ENCODE peak calls at places on chromosomes 5 and 9, in ten cellular contexts. G, K, Z, J, E, T, A, V, N and O are unnamed samples.

GRCh38 chr5:61409568-61409967 is 77.5 kb downstream of the ZSWIM6 start:
- DNase-seq in N (peak), Z (peak), G (peak), E (no peak), K (no peak), V (peak), J (no peak), T (peak), A (peak), O (no peak)

GRCh38 chr9:101566904-101567724 is 27.7 kb downstream of the PPP3R2 start:
- DNase-seq in E (peak), K (no peak), N (peak), G (peak), A (peak), Z (peak), J (no peak), T (peak), V (peak), O (no peak)

GRCh38 chr9:120152295-120152694 is 427.7 kb downstream of the CDK5RAP2 start:
- DNase-seq in N (peak), E (no peak), G (no peak), Z (peak), K (no peak), T (no peak), A (peak), J (peak), V (no peak), O (no peak)

GRCh38 chr5:6439588-6440550 is 8.8 kb upstream of the UBE2QL1 start:
- DNase-seq in V (peak), N (no peak), G (no peak), A (peak), J (no peak), E (no peak), Z (no peak), T (no peak), K (no peak), O (no peak)

GRCh38 chr5:132961887-132962286 is 1.5 kb downstream of the AFF4 start:
- DNase-seq in J (no peak), K (no peak), E (no peak), V (peak), A (no peak), T (peak), G (peak), Z (no peak), N (peak), O (no peak)

GRCh38 chr5:134095293-134095692 is 19.2 kb upstream of the TCF7 start:
- DNase-seq in V (no peak), N (no peak), G (no peak), T (no peak), K (no peak), J (no peak), E (no peak), Z (no peak), A (no peak), O (no peak)

GRCh38 chr9:94289691-94290090 is 30.6 kb downstream of the ZNF169 start:
- DNase-seq in E (no peak), Z (no peak), J (no peak), A (no peak), G (no peak), T (no peak), V (no peak), K (no peak), N (no peak), O (no peak)

GRCh38 chr9:19649672-19650071 is 139.2 kb downstream of the SLC24A2 start:
- DNase-seq in G (no peak), A (no peak), N (no peak), T (no peak), E (no peak), J (no peak), K (no peak), V (no peak), Z (no peak), O (no peak)

GRCh38 chr9:117523531-117524153 is 108.8 kb upstream of the ASTN2 start:
- DNase-seq in T (no peak), N (no peak), E (no peak), G (no peak), J (no peak), K (no peak), V (no peak), A (no peak), Z (no peak), O (no peak)

GRCh38 chr5:55218966-55219365 is 8.1 kb downstream of the MCIDAS start:
- DNase-seq in G (no peak), K (no peak), Z (no peak), E (peak), V (no peak), T (no peak), J (no peak), N (no peak), A (peak), O (no peak)

GRCh38 chr9:22405869-22406659 is 40.6 kb upstream of the DMRTA1 start:
- DNase-seq in J (no peak), T (no peak), V (no peak), E (no peak), N (no peak), A (no peak), Z (no peak), G (no peak), K (no peak), O (no peak)

GRCh38 chr9:96856363-96857286 is 2.3 kb upstream of the ZNF782 start:
- DNase-seq in E (peak), K (no peak), V (peak), J (peak), T (peak), Z (peak), A (peak), G (peak), N (peak), O (no peak)

GRCh38 chr5:97752871-97753270 is 569.8 kb upstream of the RIOK2 start:
- DNase-seq in Z (no peak), J (no peak), E (no peak), V (peak), T (no peak), N (peak), G (no peak), K (no peak), A (no peak), O (no peak)

GRCh38 chr5:174601937-174602336 is 122.4 kb upstream of the MSX2 start:
- DNase-seq in E (no peak), A (peak), N (peak), V (no peak), J (no peak), T (no peak), G (no peak), K (no peak), Z (peak), O (no peak)

GRCh38 chr5:57551974-57552537 is 69.4 kb upstream of the ACTBL2 start:
- DNase-seq in T (peak), J (no peak), G (no peak), N (peak), A (no peak), E (no peak), K (no peak), Z (no peak), V (no peak), O (no peak)

GRCh38 chr9:130606887-130607582 is 27.7 kb downstream of the FUBP3 start:
- DNase-seq in T (peak), A (no peak), V (no peak), K (no peak), N (peak), J (no peak), Z (no peak), E (no peak), G (peak), O (no peak)

GRCh38 chr9:36781532-36781931 is 208.8 kb downstream of the MELK start:
- DNase-seq in Z (peak), N (peak), T (peak), V (no peak), G (peak), A (no peak), J (no peak), K (no peak), E (no peak), O (no peak)

GRCh38 chr9:88652876-88653275 is 117.9 kb downstream of the NXNL2 start:
- DNase-seq in N (peak), E (no peak), K (no peak), Z (no peak), V (peak), J (no peak), G (no peak), A (no peak), T (peak), O (no peak)

GRCh38 chr9:89522261-89522978 is 24.5 kb upstream of the SEMA4D start:
- DNase-seq in K (no peak), V (no peak), A (no peak), N (no peak), T (no peak), J (no peak), Z (no peak), G (no peak), E (no peak), O (no peak)

GRCh38 chr5:90133941-90134340 is 275.6 kb downstream of the CETN3 start:
- DNase-seq in G (no peak), V (no peak), T (peak), Z (no peak), E (no peak), K (no peak), A (no peak), N (peak), J (no peak), O (no peak)

DNA sequence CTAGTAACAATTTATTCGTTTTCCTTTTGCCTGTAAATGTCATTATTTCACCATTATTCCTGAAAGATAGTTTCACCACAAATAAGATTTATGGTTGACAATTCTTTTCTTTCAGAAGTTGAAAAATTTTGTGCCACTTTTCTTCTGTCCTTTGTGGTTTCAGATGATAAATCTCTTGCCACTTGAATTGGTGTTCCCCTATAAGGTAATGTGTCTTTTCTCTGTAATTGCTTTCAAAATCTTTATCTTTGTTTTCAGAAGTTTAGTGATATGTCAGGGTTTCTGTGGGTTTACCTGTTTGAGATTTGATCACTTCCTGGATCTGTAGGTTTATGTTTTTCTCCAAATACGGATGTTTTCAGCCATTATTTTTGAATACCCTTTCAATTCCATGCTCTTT is 14.6 kb downstream of the RASA1 start:
- DNase-seq in V (no peak), E (no peak), J (no peak), A (no peak), G (no peak), K (no peak), T (no peak), N (no peak), Z (no peak), O (no peak)
- H3K4me3 ChIP-seq in V (no peak), E (no peak), J (no peak), A (no peak), G (no peak), K (no peak), T (no peak), N (no peak), Z (no peak), O (no peak)

DNA sequence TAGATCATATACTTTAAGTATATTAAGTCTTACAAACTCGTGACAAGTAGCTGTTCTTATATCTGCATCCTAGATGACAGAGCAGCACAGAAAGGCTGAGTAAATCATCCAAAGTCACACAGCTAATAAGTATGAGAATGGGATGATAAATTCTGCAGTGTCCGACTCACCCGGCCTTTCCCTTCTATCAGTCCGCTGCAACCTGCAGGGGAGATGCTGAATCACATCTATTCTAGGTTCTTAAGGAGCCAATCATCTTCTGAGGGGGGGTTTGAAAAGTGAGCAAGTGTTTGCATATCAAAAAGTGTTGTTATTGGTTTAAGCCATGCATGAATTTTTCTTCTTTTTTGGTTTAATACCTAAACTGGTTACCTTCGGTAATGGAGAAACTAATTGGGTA is 38.9 kb downstream of the ADAMTS16 start:
- DNase-seq in A (peak), G (no peak), V (no peak), N (no peak), Z (peak), J (no peak), K (no peak), E (no peak), T (no peak), O (no peak)
- H3K4me3 ChIP-seq in A (no peak), G (no peak), V (no peak), N (no peak), Z (no peak), J (no peak), K (no peak), E (no peak), T (no peak), O (no peak)

GRCh38 chr5:149160291-149160787 is 19.0 kb downstream of the ABLIM3 start:
- DNase-seq in Z (no peak), E (no peak), G (no peak), V (no peak), A (no peak), N (no peak), T (no peak), K (no peak), J (no peak), O (no peak)
- H3K4me3 ChIP-seq in Z (no peak), E (no peak), G (no peak), V (no peak), A (no peak), N (no peak), T (no peak), K (no peak), J (no peak), O (no peak)

DNA sequence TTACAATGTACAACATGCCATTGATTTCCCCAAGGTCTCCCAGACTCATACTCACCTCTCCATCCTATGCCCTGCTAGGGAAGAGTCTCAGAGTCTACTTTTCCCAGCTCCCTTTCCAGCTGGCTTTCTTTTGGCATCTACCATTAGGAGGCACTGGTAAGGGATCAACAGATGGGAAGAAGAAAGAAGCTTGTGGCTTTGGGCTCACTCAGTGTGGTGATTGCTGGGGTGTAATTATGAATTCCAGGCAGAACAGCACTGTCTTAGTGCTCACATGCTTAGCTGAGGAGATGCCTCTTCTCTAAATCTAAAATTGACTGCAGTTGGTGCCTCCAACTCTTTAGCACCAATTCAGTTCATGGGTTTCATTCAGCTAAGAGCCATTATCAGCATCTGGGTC is 330.0 kb downstream of the PSAT1 start:
- DNase-seq in J (no peak), V (peak), K (no peak), T (no peak), N (no peak), E (no peak), Z (no peak), A (no peak), G (no peak), O (no peak)
- H3K4me3 ChIP-seq in J (no peak), V (no peak), K (no peak), T (no peak), N (no peak), E (no peak), Z (no peak), A (no peak), G (no peak), O (no peak)

GRCh38 chr5:12323637-12324229 is 419.5 kb upstream of the CTNND2 start:
- DNase-seq in Z (no peak), J (no peak), A (peak), E (no peak), G (no peak), N (no peak), K (no peak), V (no peak), T (no peak), O (no peak)
- H3K4me3 ChIP-seq in Z (no peak), J (no peak), A (no peak), E (no peak), G (no peak), N (no peak), K (no peak), V (no peak), T (no peak), O (no peak)